ENCODE peak calls at places on chromosome 5, in six cellular contexts. E is HEK293T; X is ELF-1; V is stimulated activated CD4-positive, alpha-beta T cell treated with anti-CD3 and anti-CD28 coated beads, Interleukin-2, amount 100 ng/mL, for 48 hours; U is body of pancreas; M is cardiac fibroblast. A is an unnamed sample.

GRCh38 chr5:175567954-175568353 is 89.6 kb downstream of the SFXN1 start:
- DNase-seq in E (no peak), M (no peak), U (no peak), X (no peak), V (no peak), A (no peak)

GRCh38 chr5:1522601-1523479 is 920 bp downstream of the LPCAT1 start:
- DNase-seq in E (peak), M (peak), U (peak), X (no peak), V (peak), A (no peak)

GRCh38 chr5:124895236-124895635 is 148.8 kb upstream of the ZNF608 start:
- DNase-seq in E (no peak), M (no peak), X (no peak), U (no peak), V (no peak), A (peak)

GRCh38 chr5:102715405-102715804 is 39.7 kb upstream of the PAM start:
- DNase-seq in V (no peak), M (peak), X (no peak), U (no peak), E (no peak), A (no peak)

GRCh38 chr5:92896722-92897121 is 684.3 kb downstream of the NR2F1-AS1 start:
- DNase-seq in M (no peak), X (no peak), E (no peak), U (no peak), V (no peak), A (no peak)

GRCh38 chr5:181204561-181205401 is at the start of gene TRIM7:
- DNase-seq in U (peak), V (no peak), X (peak), E (no peak), M (peak), A (no peak)

GRCh38 chr5:133977161-133977787 is 8.8 kb upstream of the C5orf15 start:
- DNase-seq in M (no peak), V (no peak), E (no peak), X (no peak), U (no peak), A (no peak)

GRCh38 chr5:142120247-142120935 is 11.8 kb downstream of the NDFIP1 start:
- DNase-seq in V (no peak), X (no peak), M (no peak), U (no peak), E (no peak), A (no peak)

GRCh38 chr5:146006470-146006869 is 70.1 kb downstream of the SH3RF2 start:
- DNase-seq in U (no peak), X (no peak), V (no peak), M (no peak), E (no peak), A (no peak)

GRCh38 chr5:59863777-59864176 is 29.7 kb downstream of the PDE4D start:
- DNase-seq in V (no peak), X (no peak), E (no peak), M (no peak), U (no peak), A (no peak)

GRCh38 chr5:158435161-158435616 is 576.2 kb upstream of the CLINT1 start:
- DNase-seq in E (no peak), X (no peak), U (no peak), V (peak), M (no peak), A (no peak)

GRCh38 chr5:14663734-14664269 is 716 bp upstream of the OTULIN start:
- DNase-seq in M (no peak), U (no peak), V (no peak), E (peak), X (no peak), A (no peak)

GRCh38 chr5:131640043-131640856 is 5.2 kb upstream of the RAPGEF6 start:
- DNase-seq in E (no peak), V (peak), U (no peak), M (peak), X (no peak), A (no peak)

GRCh38 chr5:14204785-14205321 is 61.7 kb downstream of the TRIO start:
- DNase-seq in U (peak), V (no peak), X (no peak), M (peak), E (no peak), A (no peak)

GRCh38 chr5:149936700-149937091 is 7.9 kb downstream of the PDE6A start:
- DNase-seq in X (no peak), V (no peak), E (no peak), U (no peak), M (peak), A (no peak)

GRCh38 chr5:24850911-24851310 is 206.1 kb upstream of the CDH10 start:
- DNase-seq in U (no peak), M (no peak), E (no peak), X (no peak), V (no peak), A (no peak)

A was measured in NCI-H1930.